ENCODE peak calls at places on chromosomes 6 and 20, in four cellular contexts. O is heart right ventricle, L is gastrocnemius medialis, W is cardiac muscle cell. N is an unnamed sample.

GRCh38 chr20:7624886-7625285 is 315.4 kb downstream of the HAO1 start:
- DNase-seq in O (no peak), L (no peak), W (no peak), N (no peak)

GRCh38 chr6:169899481-169900145 is 148.2 kb downstream of the ERMARD start:
- DNase-seq in O (no peak), L (no peak), W (no peak), N (no peak)

GRCh38 chr20:13809855-13810254 is 25.0 kb downstream of the NDUFAF5 start:
- DNase-seq in O (no peak), L (no peak), W (no peak), N (no peak)

GRCh38 chr20:47855799-47856198 is 70.5 kb upstream of the SULF2 start:
- DNase-seq in O (no peak), L (no peak), W (no peak), N (no peak)

GRCh38 chr20:59994697-59995122 is 36.5 kb downstream of the CDH26 start:
- DNase-seq in O (peak), L (no peak), W (peak), N (peak)

GRCh38 chr20:20520776-20521175 is 152.9 kb downstream of the INSM1 start:
- DNase-seq in O (no peak), L (peak), W (peak), N (no peak)

GRCh38 chr6:51640016-51640415 is 447.4 kb downstream of the PKHD1 start:
- DNase-seq in O (no peak), L (no peak), W (no peak), N (no peak)

GRCh38 chr6:166435574-166435973 is 52.8 kb upstream of the MPC1 start:
- DNase-seq in O (peak), L (peak), W (no peak), N (peak)

GRCh38 chr20:50794846-50795634 is at the start of gene BCAS4:
- DNase-seq in O (peak), L (peak), W (peak), N (peak)

GRCh38 chr6:154232013-154232920 is 124.3 kb downstream of the IPCEF1 start:
- DNase-seq in O (no peak), L (no peak), W (no peak), N (no peak)

GRCh38 chr6:13908955-13909381 is 15.8 kb upstream of the RNF182 start:
- DNase-seq in O (no peak), L (peak), W (peak), N (peak)

GRCh38 chr6:24924956-24925355 is 10.8 kb downstream of the RIPOR2 start:
- DNase-seq in O (no peak), L (no peak), W (no peak), N (no peak)

GRCh38 chr6:169520104-169520503 is 181.7 kb downstream of the WDR27 start:
- DNase-seq in O (no peak), L (no peak), W (peak), N (no peak)

GRCh38 chr20:41249781-41250281 is 67.7 kb downstream of the ZHX3 start:
- DNase-seq in O (no peak), L (peak), W (peak), N (peak)

GRCh38 chr6:100433726-100434435 is 30.8 kb downstream of the SIM1 start:
- DNase-seq in O (no peak), L (no peak), W (no peak), N (no peak)

GRCh38 chr6:63787021-63787420 is 151.4 kb downstream of the PHF3 start:
- DNase-seq in O (no peak), L (no peak), W (peak), N (no peak)

GRCh38 chr6:104984831-104985230 is 27.9 kb downstream of the LIN28B start:
- DNase-seq in O (no peak), L (no peak), W (no peak), N (no peak)

GRCh38 chr6:107118976-107119375 is 3.7 kb upstream of the BEND3 start:
- DNase-seq in O (no peak), L (no peak), W (peak), N (no peak)

GRCh38 chr6:66735106-66735890 is 1028.3 kb upstream of the EYS start:
- DNase-seq in O (no peak), L (no peak), W (peak), N (no peak)

GRCh38 chr6:41367700-41368099 is 32.3 kb downstream of the NCR2 start:
- DNase-seq in O (peak), L (no peak), W (peak), N (peak)

GRCh38 chr6:85580878-85581267 is 12.8 kb downstream of the SNX14 start:
- DNase-seq in O (no peak), L (peak), W (peak), N (peak)

GRCh38 chr20:49318091-49318429 is 40.2 kb upstream of the ZNFX1 start:
- DNase-seq in O (no peak), L (no peak), W (no peak), N (no peak)

GRCh38 chr6:168117942-168118341 is 38.9 kb upstream of the FRMD1 start:
- DNase-seq in O (no peak), L (no peak), W (peak), N (no peak)
- TF ChIP-seq CTCF in O (peak), L (no peak), W (peak), N (peak)

GRCh38 chr6:110537208-110538123 is 61.1 kb upstream of the SLC22A16 start:
- DNase-seq in O (no peak), L (no peak), W (peak), N (no peak)
- H3K4me3 ChIP-seq in O (no peak), L (no peak), W (no peak), N (no peak)

DNA sequence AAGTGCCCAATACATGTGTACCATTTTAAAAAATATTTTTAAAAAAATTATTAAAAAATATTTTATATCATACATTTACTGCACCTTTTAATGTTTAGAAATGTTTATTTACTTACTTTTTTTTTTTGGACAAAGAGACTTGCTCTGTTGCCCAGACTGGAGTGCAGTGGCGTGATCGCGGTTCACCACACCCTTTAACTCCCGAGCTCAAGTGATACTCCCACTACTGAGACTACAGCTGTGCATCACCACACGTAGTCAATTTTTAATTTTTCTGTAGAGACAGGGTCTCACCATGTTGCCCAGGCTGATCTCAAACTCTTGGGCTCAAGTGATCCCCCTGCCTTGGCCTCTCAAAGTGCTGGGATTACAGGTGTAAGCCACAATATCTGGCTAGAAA is 9.2 kb upstream of the SIRPG start:
- DNase-seq in O (no peak), L (no peak), W (no peak), N (no peak)
- H3K27ac ChIP-seq in O (no peak), L (no peak), W (no peak), N (no peak)

DNA sequence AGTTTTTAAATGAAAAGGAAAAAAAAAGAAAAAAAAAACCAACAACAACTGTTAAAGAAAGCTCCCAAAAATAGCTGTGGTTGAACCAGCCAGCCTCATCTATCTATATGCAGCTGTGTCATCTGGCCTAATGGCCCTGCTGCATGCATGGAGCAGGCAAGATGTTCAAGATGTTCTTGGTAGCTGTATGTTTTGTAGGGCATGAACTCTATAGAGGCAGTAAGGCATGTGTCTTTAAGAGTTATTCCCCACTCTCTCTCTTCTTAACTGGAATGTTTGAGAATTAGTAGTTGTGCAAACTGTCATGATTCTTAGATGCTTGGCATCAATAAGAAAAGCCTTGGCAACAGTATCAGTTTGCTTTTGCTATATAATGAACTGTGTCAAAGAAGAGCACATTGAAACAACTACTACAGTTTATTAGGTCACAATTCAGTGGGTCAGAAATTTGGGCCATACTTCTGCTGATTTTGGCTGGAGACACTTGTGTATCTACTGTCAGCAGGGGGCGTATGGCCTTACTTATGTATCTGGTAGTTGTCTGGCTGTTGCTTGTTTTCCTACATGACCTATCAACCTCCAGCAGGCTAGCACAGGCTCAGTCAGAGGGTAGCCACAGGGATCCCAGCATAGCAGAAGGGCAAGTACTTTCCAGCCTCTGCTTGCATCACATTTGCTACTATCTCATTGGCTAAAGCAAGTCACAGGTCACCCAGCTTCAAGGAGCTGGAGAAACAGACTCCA is 56.1 kb upstream of the LAMP5 start:
- DNase-seq in O (no peak), L (no peak), W (peak), N (no peak)
- TF ChIP-seq CTCF in O (no peak), L (no peak), W (peak), N (no peak)

GRCh38 chr20:62709537-62709905 is 885 bp downstream of the NTSR1 start:
- DNase-seq in O (peak), L (no peak), W (no peak), N (no peak)
- H3K4me3 ChIP-seq in O (no peak), L (no peak), W (no peak), N (no peak)

GRCh38 chr6:43515808-43516207 is 918 bp downstream of the YIPF3 start:
- DNase-seq in O (no peak), L (no peak), W (no peak), N (no peak)
- H3K27ac ChIP-seq in O (no peak), L (peak), W (peak), N (no peak)

DNA sequence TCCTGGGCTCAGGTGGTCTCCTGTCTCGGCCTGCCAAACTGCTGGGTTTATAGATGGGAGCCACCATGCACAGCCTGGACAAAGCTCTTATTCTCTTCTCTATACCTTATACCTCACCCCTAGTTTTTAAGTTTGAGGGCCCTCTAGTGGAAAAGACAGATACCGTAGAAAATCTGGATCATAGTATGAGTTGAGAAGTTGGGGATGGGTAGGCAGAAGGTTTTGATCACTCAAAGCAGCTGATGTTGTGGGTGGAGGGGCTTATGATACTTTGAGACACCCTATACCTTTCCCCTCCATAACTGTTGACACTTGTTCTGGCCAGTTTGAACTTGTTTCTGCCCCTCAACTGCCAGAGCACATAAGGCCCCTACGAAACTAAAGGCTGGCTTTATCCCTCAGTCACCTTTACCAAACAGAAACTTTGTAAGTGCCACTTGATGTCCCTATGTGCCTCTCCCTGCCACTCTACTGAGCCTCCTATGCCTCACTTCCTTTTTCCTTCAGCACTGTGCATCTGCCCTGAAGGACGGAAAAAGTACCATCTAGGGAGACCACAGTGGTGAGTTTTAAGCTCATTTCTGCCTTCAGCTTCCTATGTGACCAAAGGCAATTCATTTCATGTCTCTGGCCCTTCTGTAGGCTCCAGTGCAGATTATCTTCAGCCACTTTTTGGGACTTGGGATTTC is 28.6 kb downstream of the RALY start:
- DNase-seq in O (no peak), L (no peak), W (peak), N (no peak)
- TF ChIP-seq CTCF in O (no peak), L (no peak), W (peak), N (no peak)

N was measured in heart left ventricle.